ENCODE peak calls at places on chromosomes 6 and 20, in six cellular contexts. E, F, C, P, B and T are unnamed samples.

GRCh38 chr20:16240355-16240754 is 332.9 kb downstream of the KIF16B start:
- DNase-seq in P (no peak), B (no peak), C (no peak), F (no peak), E (no peak), T (no peak)

GRCh38 chr6:52262620-52263344 is 18.5 kb upstream of the IL17F start:
- DNase-seq in B (no peak), E (no peak), F (no peak), P (no peak), C (no peak), T (no peak)

GRCh38 chr6:136411453-136412354 is 122.1 kb upstream of the BCLAF1 start:
- DNase-seq in F (no peak), E (no peak), C (peak; percentile 44), B (no peak), P (no peak), T (no peak)

GRCh38 chr20:51424270-51425041 is 118.1 kb downstream of the NFATC2 start:
- DNase-seq in F (no peak), P (no peak), E (no peak), C (no peak), B (no peak), T (no peak)

GRCh38 chr20:51634257-51634656 is 91.7 kb upstream of the NFATC2 start:
- DNase-seq in P (no peak), E (no peak), C (no peak), B (no peak), F (no peak), T (no peak)

GRCh38 chr6:96923871-96924493 is 546 bp upstream of the KLHL32 start:
- DNase-seq in P (no peak), F (no peak), B (no peak), C (no peak), E (no peak), T (no peak)

GRCh38 chr6:117456998-117457397 is 25.5 kb upstream of the DCBLD1 start:
- DNase-seq in P (no peak), B (no peak), C (no peak), E (no peak), F (no peak), T (no peak)

GRCh38 chr6:37785688-37786270 is 33.7 kb upstream of the ZFAND3 start:
- DNase-seq in B (no peak), F (no peak), E (no peak), P (no peak), C (no peak), T (no peak)

GRCh38 chr6:96624957-96625356 is 62.0 kb downstream of the FHL5 start:
- DNase-seq in E (no peak), P (no peak), F (no peak), B (no peak), C (no peak), T (no peak)

GRCh38 chr20:3390759-3391500 is 16.5 kb downstream of the DNAAF9 start:
- DNase-seq in F (peak; percentile 15), C (no peak), B (peak; percentile 27), P (no peak), E (no peak), T (no peak)

GRCh38 chr6:6968731-6969552 is 138.8 kb upstream of the RREB1 start:
- DNase-seq in P (no peak), B (no peak), C (peak; percentile 25), F (no peak), E (no peak), T (no peak)

GRCh38 chr6:84422380-84422968 is 195.0 kb upstream of the CEP162 start:
- DNase-seq in B (peak; percentile 18), P (peak; percentile 3), C (peak; percentile 11), F (peak; percentile 15), E (peak; percentile 35), T (peak; percentile 46)

GRCh38 chr6:90293319-90293937 is 3.2 kb downstream of the BACH2 start:
- DNase-seq in B (no peak), E (no peak), F (no peak), C (no peak), P (peak; percentile 37), T (no peak)

GRCh38 chr6:56708810-56709597 is 66.3 kb upstream of the DST start:
- DNase-seq in C (no peak), E (no peak), F (no peak), P (peak; percentile 72), B (no peak), T (no peak)
- H3K4me1 ChIP-seq in C (no peaks in the 10 kb centered on the region), E (peaks cover 2% of the 10 kb centered on the region), F (peaks cover 12% of the 10 kb centered on the region), P (peaks cover 28% of the 10 kb centered on the region), B (peaks cover 22% of the 10 kb centered on the region), T (peaks cover 50% of the 10 kb centered on the region)

DNA sequence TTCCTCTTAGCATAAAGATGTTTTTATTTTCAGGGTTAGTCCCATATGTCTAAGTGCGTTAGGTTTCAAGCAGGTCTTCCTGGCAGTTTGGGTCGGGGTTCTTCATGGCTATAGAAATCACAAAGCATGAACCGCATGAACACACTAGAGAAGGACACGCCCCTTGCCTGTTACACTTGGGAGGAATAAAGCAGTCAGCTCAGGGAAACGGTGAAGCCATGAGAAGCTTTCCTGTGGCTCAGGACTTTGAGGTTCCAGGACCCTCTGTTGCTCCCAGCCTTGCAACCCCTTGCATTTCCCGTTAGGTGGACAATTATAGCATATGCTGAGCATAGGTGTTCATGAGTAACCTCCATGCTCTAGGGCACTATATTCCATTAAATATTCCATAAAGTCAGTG is 96.7 kb downstream of the SYCP2 start:
- DNase-seq in C (peak; percentile 36), B (no peak), E (peak; percentile 27), P (no peak), F (no peak), T (no peak)
- H3K4me3 ChIP-seq in C (no peak overlapping the region), B (peak overlapping the region; percentile 31), E (no peak overlapping the region), P (no peak overlapping the region), F (no peak overlapping the region), T (peak overlapping the region; percentile 59)

DNA sequence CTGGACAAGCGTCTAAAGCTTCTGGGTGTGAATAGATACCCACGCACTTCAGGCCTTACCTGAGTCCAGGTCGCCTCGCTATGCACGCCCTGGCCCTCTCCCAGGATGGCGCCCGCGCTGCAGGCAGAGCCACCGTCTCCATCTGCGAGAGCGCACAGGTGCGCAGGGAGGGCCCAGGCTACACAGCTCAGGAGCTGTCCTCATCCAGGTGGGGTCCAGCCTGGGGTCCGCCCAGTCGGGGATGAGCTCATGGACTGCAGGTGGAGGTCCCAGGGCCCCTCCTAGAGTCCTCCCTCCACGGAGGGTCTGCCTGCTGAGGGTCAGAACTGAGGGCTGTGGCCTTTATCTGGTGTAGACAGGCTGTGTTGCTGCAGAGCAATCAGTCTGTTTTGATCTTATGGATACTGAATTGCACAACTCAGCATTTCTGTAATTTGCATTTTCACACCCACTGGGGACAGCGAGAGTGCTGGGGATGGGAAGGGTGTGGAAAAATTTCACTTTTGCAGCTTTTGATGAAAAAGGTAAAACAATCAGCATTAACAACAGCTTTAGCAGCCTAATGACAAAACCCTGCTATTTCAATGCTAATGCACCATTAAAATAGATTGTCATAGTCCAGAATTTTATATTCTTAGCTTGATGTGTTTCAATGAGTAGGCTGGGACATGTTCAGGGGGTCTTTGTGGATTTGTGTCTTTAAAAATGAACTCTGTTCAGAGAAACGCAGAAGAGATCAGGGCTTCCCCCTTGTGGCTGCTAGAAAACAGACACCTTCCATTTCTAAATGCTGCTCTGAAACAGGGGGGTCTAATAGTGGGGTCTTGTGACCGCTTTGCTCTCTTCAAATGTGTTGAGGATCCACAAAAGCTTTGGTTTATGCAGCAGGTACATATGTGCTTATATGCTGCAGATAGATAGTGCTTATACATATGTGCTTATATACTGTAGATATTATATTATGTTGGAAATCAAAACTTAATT is 77.8 kb upstream of the PHACTR3 start:
- DNase-seq in P (no peak), F (no peak), C (no peak), E (no peak), B (no peak), T (no peak)
- TF ChIP-seq CTCF in P (peak; percentile 24), F (no peak), C (no peak), E (no peak), B (no peak), T (peak; percentile 23)

DNA sequence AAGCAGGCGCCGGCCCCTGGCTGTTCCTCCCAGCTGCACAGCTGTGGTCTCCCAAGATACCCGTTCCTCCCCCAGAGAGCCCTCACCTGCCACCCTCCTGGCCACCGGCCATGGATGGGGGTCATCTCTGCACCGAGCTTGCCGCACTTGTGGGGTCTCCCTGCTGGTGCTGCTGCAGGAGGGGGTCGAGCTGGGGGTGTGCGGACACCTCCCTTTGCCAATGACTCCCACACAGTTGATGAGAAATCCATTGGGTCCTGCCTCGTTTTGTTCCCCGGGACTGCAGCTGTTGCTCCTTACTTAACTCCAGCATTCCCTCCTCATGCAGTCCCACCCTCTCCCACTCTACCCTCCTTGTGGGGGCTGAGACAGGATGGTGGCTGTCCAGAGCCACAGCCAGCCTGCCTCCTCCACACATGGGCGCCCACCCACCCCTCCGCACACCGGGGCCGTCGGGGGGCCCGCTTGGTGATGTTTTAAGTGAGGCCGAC is 53.3 kb upstream of the APCDD1L start:
- DNase-seq in C (no peak), B (no peak), F (no peak), E (no peak), P (no peak), T (no peak)
- H3K4me1 ChIP-seq in C (no peaks in the 10 kb centered on the region), B (no peaks in the 10 kb centered on the region), F (no peaks in the 10 kb centered on the region), E (peaks cover 3% of the 10 kb centered on the region), P (peaks cover 4% of the 10 kb centered on the region), T (peaks cover 9% of the 10 kb centered on the region)

GRCh38 chr6:24988562-24988961 is 52.8 kb upstream of the RIPOR2 start:
- DNase-seq in C (no peak), E (no peak), F (no peak), P (no peak), B (no peak), T (no peak)

GRCh38 chr6:24981385-24981758 is 45.6 kb upstream of the RIPOR2 start:
- DNase-seq in C (no peak), B (no peak), E (no peak), P (peak; percentile 77), F (no peak), T (no peak)

GRCh38 chr6:24987439-24987838 is 51.7 kb upstream of the RIPOR2 start:
- DNase-seq in C (no peak), P (no peak), E (no peak), B (no peak), F (no peak), T (no peak)

GRCh38 chr6:24982231-24982630 is 46.5 kb upstream of the RIPOR2 start:
- DNase-seq in F (no peak), E (no peak), B (no peak), C (no peak), P (peak; percentile 74), T (no peak)

DNA sequence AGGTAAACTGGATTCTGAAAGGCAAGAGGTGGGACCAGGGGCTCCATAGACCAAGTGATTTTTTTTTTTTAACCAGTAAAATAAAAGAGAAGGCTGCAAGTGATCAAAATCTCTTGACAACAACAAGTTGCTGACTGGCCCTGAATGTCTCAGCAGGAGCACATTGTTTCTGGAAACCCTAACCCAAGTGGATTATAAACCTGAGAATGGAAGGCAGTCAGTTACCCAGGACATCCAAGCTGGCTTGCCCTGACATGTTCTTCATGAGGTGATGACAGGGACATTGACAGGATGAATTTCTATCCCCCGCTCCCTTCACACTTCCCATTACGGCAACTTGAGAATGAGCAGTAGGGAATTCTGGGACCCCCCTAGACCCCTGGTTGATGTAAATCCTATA is 49.6 kb upstream of the RIPOR2 start:
- DNase-seq in E (no peak), B (no peak), F (no peak), C (no peak), P (no peak), T (no peak)
- H3K4me3 ChIP-seq in E (no peak overlapping the region), B (no peak overlapping the region), F (no peak overlapping the region), C (no peak overlapping the region), P (no peak overlapping the region), T (no peak overlapping the region)